ENCODE peak calls at places on chromosomes 7 and 10, in four cellular contexts. One of them, this sample, is unnamed.

GRCh38 chr7:12861070-12861469 is 173.6 kb downstream of the ARL4A start:
- DNase-seq in foreskin fibroblast: no peak
- DNase-seq in BE2C: no peak
- DNase-seq in transverse colon: no peak
- DNase-seq in this sample: no peak

GRCh38 chr10:68330852-68331454 is 911 bp upstream of the HNRNPH3 start:
- DNase-seq in foreskin fibroblast: no peak
- DNase-seq in transverse colon: peak; percentile 27
- DNase-seq in BE2C: peak; percentile 13
- DNase-seq in this sample: peak; percentile 46

GRCh38 chr7:26854932-26855331 is 9.5 kb downstream of the SKAP2 start:
- DNase-seq in BE2C: no peak
- DNase-seq in transverse colon: no peak
- DNase-seq in foreskin fibroblast: no peak
- DNase-seq in this sample: no peak

GRCh38 chr10:125209591-125210373 is 49.4 kb upstream of the CTBP2 start:
- DNase-seq in transverse colon: no peak
- DNase-seq in BE2C: no peak
- DNase-seq in foreskin fibroblast: peak; percentile 20
- DNase-seq in this sample: no peak

GRCh38 chr7:23471090-23471859 is 984 bp upstream of the IGF2BP3 start:
- DNase-seq in foreskin fibroblast: peak; percentile 70
- DNase-seq in transverse colon: peak; percentile 21
- DNase-seq in BE2C: peak; percentile 94
- DNase-seq in this sample: peak; percentile 62

GRCh38 chr10:43819464-43820225 is 171.0 kb upstream of the ZNF32 start:
- DNase-seq in BE2C: no peak
- DNase-seq in transverse colon: no peak
- DNase-seq in foreskin fibroblast: no peak
- DNase-seq in this sample: no peak

GRCh38 chr10:133047526-133047925 is 40.2 kb upstream of the ADGRA1 start:
- DNase-seq in foreskin fibroblast: no peak
- DNase-seq in transverse colon: no peak
- DNase-seq in BE2C: no peak
- DNase-seq in this sample: no peak

GRCh38 chr10:124220547-124220946 is 127.1 kb upstream of the CHST15 start:
- DNase-seq in foreskin fibroblast: no peak
- DNase-seq in transverse colon: no peak
- DNase-seq in BE2C: no peak
- DNase-seq in this sample: no peak

GRCh38 chr7:493661-494251 is 25.9 kb downstream of the PDGFA start:
- DNase-seq in BE2C: no peak
- DNase-seq in foreskin fibroblast: no peak
- DNase-seq in transverse colon: no peak
- DNase-seq in this sample: no peak

GRCh38 chr10:85545874-85546273 is 820.7 kb downstream of the GRID1 start:
- DNase-seq in foreskin fibroblast: no peak
- DNase-seq in BE2C: no peak
- DNase-seq in transverse colon: no peak
- DNase-seq in this sample: no peak

GRCh38 chr10:74292871-74293427 is 141.9 kb downstream of the ADK start:
- DNase-seq in foreskin fibroblast: peak; percentile 18
- DNase-seq in BE2C: no peak
- DNase-seq in transverse colon: no peak
- DNase-seq in this sample: no peak

GRCh38 chr10:93475227-93475626 is 6.9 kb downstream of the MYOF start:
- DNase-seq in transverse colon: no peak
- DNase-seq in BE2C: no peak
- DNase-seq in foreskin fibroblast: no peak
- DNase-seq in this sample: no peak

GRCh38 chr7:84337386-84337785 is 142.8 kb upstream of the SEMA3A start:
- DNase-seq in transverse colon: no peak
- DNase-seq in foreskin fibroblast: peak; percentile 14
- DNase-seq in BE2C: no peak
- DNase-seq in this sample: no peak

GRCh38 chr7:44615149-44615611 is 8.8 kb downstream of the OGDH start:
- DNase-seq in foreskin fibroblast: no peak
- DNase-seq in BE2C: no peak
- DNase-seq in transverse colon: peak; percentile 76
- DNase-seq in this sample: peak; percentile 55

GRCh38 chr7:157412021-157412443 is 75.2 kb downstream of the DNAJB6 start:
- DNase-seq in foreskin fibroblast: peak; percentile 76
- DNase-seq in transverse colon: no peak
- DNase-seq in BE2C: no peak
- DNase-seq in this sample: no peak
- H3K4me3 ChIP-seq in foreskin fibroblast: no peak overlapping the region
- H3K4me3 ChIP-seq in transverse colon: no peak overlapping the region
- H3K4me3 ChIP-seq in BE2C: no peak overlapping the region
- H3K4me3 ChIP-seq in this sample: no peak overlapping the region

DNA sequence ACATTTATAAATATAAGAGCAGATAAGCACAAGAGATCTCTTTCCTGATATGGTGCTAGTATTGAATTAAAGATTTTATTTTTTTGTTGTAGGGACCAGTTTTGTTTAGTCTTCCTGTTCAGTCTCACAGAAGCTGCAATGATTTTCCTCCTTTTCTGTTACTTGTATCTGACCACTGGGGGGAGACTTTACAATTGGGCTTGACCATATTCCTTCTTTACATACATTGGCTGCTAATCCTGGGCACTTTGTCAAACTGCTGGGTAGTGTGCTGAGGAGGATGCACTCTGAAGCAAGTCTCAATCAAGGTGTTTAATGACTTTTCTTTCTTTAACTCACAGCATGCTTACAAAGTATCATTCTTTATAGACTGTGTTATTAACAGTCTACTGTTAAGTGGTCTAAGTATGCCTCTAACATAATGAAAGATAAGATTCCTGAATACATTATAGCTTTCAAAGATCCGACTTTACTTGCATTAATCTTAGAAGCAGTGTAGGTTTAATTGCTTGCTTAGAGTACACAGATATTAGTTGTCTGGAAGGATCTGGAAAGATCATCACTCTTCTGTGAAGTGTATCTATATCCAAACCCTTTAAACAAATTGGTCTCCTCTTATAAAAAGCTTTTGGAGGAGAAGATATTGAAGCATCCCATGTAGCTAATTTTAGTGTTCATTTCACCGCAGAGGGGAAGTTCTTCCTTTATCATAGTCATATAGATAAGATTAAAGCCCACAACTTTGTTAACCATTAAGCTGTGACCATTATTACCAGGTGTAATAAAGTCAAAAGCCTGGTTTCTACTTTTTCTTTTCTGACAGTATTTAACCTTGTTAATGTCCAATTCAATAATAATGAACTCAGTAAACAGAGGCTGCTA is 3.2 kb downstream of the PALS2 start:
- DNase-seq in BE2C: peak; percentile 41
- DNase-seq in transverse colon: no peak
- DNase-seq in foreskin fibroblast: peak; percentile 59
- DNase-seq in this sample: peak; percentile 34
- TF ChIP-seq CTCF in BE2C: peak; percentile 88
- TF ChIP-seq CTCF in transverse colon: peak; percentile 57
- TF ChIP-seq CTCF in foreskin fibroblast: peak; percentile 64
- TF ChIP-seq CTCF in this sample: peak; percentile 58

DNA sequence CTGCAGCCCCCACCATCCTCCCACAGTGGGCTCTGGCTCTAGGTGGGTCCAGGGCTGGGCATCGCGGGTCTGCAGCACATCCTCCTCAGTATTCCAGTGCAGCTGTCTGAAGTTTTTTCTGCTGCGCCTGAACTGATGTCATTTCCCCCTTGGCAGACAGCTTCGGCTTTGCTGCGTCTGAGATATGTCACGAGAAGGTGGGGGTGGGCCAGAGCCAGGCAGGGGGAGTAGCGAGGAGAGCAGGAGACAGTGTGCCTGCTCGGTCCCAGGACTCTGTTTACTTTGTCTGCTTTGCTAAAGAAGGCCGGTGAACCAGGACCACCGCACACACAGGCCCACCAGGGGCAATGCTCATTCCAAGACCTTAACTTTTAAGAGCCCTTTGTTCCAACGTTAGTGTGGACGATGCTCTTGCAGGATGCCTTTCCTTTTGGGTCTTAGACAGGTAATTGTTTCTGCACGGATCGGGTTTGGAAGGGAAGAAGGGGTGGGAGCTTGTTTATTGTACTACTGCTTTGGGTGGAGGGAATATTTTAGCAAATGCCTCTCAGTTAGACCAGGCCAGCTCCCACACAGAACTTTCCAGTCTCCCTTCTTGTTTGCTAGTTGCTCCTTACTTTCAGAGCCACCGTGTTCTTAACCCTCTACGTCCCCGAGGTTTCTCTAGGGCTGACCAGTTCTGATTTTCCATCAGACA is 32.4 kb downstream of the WBP1L start:
- DNase-seq in transverse colon: peak; percentile 59
- DNase-seq in foreskin fibroblast: peak; percentile 54
- DNase-seq in BE2C: peak; percentile 66
- DNase-seq in this sample: peak; percentile 62
- H3K4me3 ChIP-seq in transverse colon: peak overlapping the region; percentile 20
- H3K4me3 ChIP-seq in foreskin fibroblast: peak overlapping the region; percentile 26
- H3K4me3 ChIP-seq in BE2C: peak overlapping the region; percentile 6
- H3K4me3 ChIP-seq in this sample: no peak overlapping the region

DNA sequence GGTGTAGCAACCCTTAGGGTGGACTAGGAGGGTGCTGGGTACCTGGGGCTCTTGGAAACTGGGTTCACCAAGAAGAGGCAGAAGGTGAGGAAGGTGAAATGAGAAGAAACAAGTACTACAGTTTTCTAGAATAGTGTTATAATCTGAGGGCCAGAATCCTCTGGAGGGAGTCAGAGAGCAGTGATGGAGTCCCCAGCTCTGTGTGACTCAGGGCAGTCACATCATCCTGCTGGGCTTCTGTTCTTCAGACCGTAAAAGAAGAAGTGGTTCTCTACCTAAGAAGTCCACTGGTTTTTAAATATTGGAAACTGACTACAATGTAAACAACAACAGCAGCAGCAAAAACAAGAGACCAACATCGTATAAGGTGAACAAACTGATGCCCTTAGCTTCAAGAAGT is 197.3 kb downstream of the PRPF18 start:
- DNase-seq in transverse colon: no peak
- DNase-seq in foreskin fibroblast: no peak
- DNase-seq in BE2C: no peak
- DNase-seq in this sample: no peak
- TF ChIP-seq CTCF in transverse colon: no peak
- TF ChIP-seq CTCF in foreskin fibroblast: peak; percentile 51
- TF ChIP-seq CTCF in BE2C: no peak
- TF ChIP-seq CTCF in this sample: no peak

DNA sequence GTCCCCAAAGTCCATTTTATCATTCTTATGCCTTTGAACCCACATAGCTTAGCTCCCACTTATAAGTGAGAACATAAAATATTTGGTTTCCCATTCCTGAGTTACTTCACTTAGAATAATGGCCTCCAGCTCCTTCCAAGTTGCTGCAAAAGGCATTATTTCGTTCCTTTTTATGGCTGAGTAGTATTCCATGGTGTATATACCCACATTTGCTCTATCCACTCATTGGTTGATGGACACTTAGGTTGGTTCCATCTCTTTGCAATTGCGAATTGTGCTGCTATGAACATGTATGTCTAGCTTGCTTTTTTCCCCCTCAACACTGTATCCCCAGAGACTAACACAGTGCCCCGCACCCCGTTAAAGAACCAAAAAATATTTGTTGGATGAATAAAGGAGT is 670 bp upstream of the CAPZA2 start:
- DNase-seq in BE2C: no peak
- DNase-seq in transverse colon: no peak
- DNase-seq in foreskin fibroblast: no peak
- DNase-seq in this sample: no peak
- H3K4me3 ChIP-seq in BE2C: peak overlapping the region; percentile 17
- H3K4me3 ChIP-seq in transverse colon: no peak overlapping the region
- H3K4me3 ChIP-seq in foreskin fibroblast: no peak overlapping the region
- H3K4me3 ChIP-seq in this sample: no peak overlapping the region

GRCh38 chr7:32479574-32480200 is 10.5 kb downstream of the LSM5 start:
- DNase-seq in foreskin fibroblast: no peak
- DNase-seq in BE2C: peak; percentile 53
- DNase-seq in transverse colon: no peak
- DNase-seq in this sample: peak; percentile 26
- TF ChIP-seq CTCF in foreskin fibroblast: peak; percentile 91
- TF ChIP-seq CTCF in BE2C: peak; percentile 99
- TF ChIP-seq CTCF in transverse colon: peak; percentile 72
- TF ChIP-seq CTCF in this sample: peak; percentile 81

GRCh38 chr7:5598769-5599371 is 175.2 kb upstream of the TNRC18 start:
- DNase-seq in BE2C: peak; percentile 81
- DNase-seq in transverse colon: peak; percentile 24
- DNase-seq in foreskin fibroblast: no peak
- DNase-seq in this sample: no peak

GRCh38 chr7:5599543-5600200 is 176.0 kb upstream of the TNRC18 start:
- DNase-seq in transverse colon: no peak
- DNase-seq in foreskin fibroblast: no peak
- DNase-seq in BE2C: no peak
- DNase-seq in this sample: no peak

GRCh38 chr7:5596896-5597246 is 173.2 kb upstream of the TNRC18 start:
- DNase-seq in BE2C: no peak
- DNase-seq in foreskin fibroblast: no peak
- DNase-seq in transverse colon: no peak
- DNase-seq in this sample: no peak

GRCh38 chr7:5597772-5598171 is 174.1 kb upstream of the TNRC18 start:
- DNase-seq in BE2C: no peak
- DNase-seq in foreskin fibroblast: no peak
- DNase-seq in transverse colon: no peak
- DNase-seq in this sample: no peak

DNA sequence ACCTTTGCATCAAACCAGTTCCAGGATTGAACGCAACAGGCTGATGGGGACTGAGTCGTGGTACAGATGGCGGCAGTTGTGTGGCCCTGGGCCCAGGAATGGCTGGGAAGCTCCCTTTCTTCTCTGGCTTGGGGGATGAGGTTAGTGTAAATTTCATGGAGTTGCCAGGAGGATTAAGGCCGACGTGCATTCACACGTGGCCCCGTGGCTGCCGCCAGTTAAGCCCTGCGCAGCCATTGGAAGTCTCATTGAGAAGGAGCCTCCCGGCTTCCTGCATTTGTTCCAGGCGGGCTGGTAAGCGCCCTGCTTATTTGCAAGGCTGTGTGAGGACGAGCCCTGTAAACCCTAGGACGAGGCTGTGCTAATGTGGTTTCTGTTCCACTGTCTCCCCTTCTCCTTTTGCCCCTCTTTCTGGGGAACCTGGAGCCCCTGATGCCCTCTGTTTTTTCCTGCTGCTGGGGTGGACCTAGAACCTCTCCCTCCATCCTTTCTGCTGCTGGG is 174.7 kb upstream of the TNRC18 start:
- DNase-seq in transverse colon: no peak
- DNase-seq in foreskin fibroblast: no peak
- DNase-seq in BE2C: no peak
- DNase-seq in this sample: no peak
- H3K4me3 ChIP-seq in transverse colon: no peak overlapping the region
- H3K4me3 ChIP-seq in foreskin fibroblast: no peak overlapping the region
- H3K4me3 ChIP-seq in BE2C: peak overlapping the region; percentile 7
- H3K4me3 ChIP-seq in this sample: no peak overlapping the region

This sample was measured in colonic mucosa.